ENCODE peak calls at places on chromosomes 6 and 20, in four cellular contexts. D is mammary epithelial cell, C is neural progenitor cell, Z is H9. J is an unnamed sample.

GRCh38 chr6:36054415-36054814 is 26.8 kb downstream of the MAPK14 start:
- DNase-seq in D (no peak), C (no peak), Z (no peak), J (no peak)

GRCh38 chr6:43097502-43097901 is 21.4 kb downstream of the PTK7 start:
- DNase-seq in D (no peak), C (no peak), Z (no peak), J (no peak)

GRCh38 chr6:6878921-6879585 is 228.7 kb upstream of the RREB1 start:
- DNase-seq in D (peak), C (no peak), Z (no peak), J (no peak)

GRCh38 chr6:137188855-137189254 is 15.4 kb upstream of the IL22RA2 start:
- DNase-seq in D (no peak), C (peak), Z (no peak), J (no peak)

GRCh38 chr6:7681449-7681848 is 44.5 kb upstream of the BMP6 start:
- DNase-seq in D (no peak), C (no peak), Z (no peak), J (no peak)

GRCh38 chr6:43089874-43090556 is 13.9 kb downstream of the PTK7 start:
- DNase-seq in D (no peak), C (peak), Z (no peak), J (peak)

GRCh38 chr6:141288947-141289346 is 843.8 kb upstream of the GJE1 start:
- DNase-seq in D (no peak), C (no peak), Z (no peak), J (peak)

GRCh38 chr6:132768051-132768517 is 10.4 kb upstream of the VNN2 start:
- DNase-seq in D (peak), C (peak), Z (peak), J (peak)

GRCh38 chr6:101069191-101069795 is 188.2 kb upstream of the ASCC3 start:
- DNase-seq in D (peak), C (no peak), Z (no peak), J (no peak)

GRCh38 chr20:2652724-2653510 is 485 bp downstream of the NOP56 start:
- DNase-seq in D (peak), C (peak), Z (no peak), J (no peak)

GRCh38 chr6:99347804-99348203 is 1.7 kb downstream of the FAXC start:
- DNase-seq in D (no peak), C (peak), Z (no peak), J (no peak)

GRCh38 chr6:113859349-113860164 is 2.4 kb downstream of the MARCKS start:
- DNase-seq in D (peak), C (peak), Z (peak), J (peak)

GRCh38 chr6:170178561-170179477 is 112.1 kb downstream of the DLL1 start:
- DNase-seq in D (peak), C (no peak), Z (peak), J (peak)

GRCh38 chr20:62413896-62414481 is 6.9 kb upstream of the CABLES2 start:
- DNase-seq in D (no peak), C (peak), Z (peak), J (no peak)

GRCh38 chr6:170186909-170187668 is 103.8 kb downstream of the DLL1 start:
- DNase-seq in D (no peak), C (no peak), Z (no peak), J (no peak)

GRCh38 chr6:44621846-44622245 is 234.3 kb downstream of the CDC5L start:
- DNase-seq in D (no peak), C (no peak), Z (no peak), J (no peak)

GRCh38 chr6:155080876-155081845 is 86.0 kb downstream of the TIAM2 start:
- DNase-seq in D (no peak), C (peak), Z (no peak), J (no peak)

GRCh38 chr6:45722876-45723275 is 292.8 kb downstream of the CLIC5 start:
- DNase-seq in D (peak), C (no peak), Z (no peak), J (no peak)

GRCh38 chr6:138692058-138692977 is 81.3 kb upstream of the CCDC28A start:
- DNase-seq in D (peak), C (peak), Z (peak), J (peak)

GRCh38 chr20:41540916-41541315 is 77.3 kb downstream of the CHD6 start:
- DNase-seq in D (no peak), C (no peak), Z (no peak), J (no peak)

GRCh38 chr20:32437391-32438074 is 79.4 kb downstream of the ASXL1 start:
- DNase-seq in D (no peak), C (no peak), Z (no peak), J (no peak)

GRCh38 chr20:61879694-61880093 is 186.0 kb downstream of the TAF4 start:
- DNase-seq in D (no peak), C (no peak), Z (no peak), J (no peak)

GRCh38 chr20:36098364-36098763 is 56.2 kb upstream of the EPB41L1 start:
- DNase-seq in D (peak), C (no peak), Z (no peak), J (no peak)

GRCh38 chr6:142833054-142833453 is 111.9 kb downstream of the HIVEP2 start:
- DNase-seq in D (peak), C (no peak), Z (no peak), J (no peak)

GRCh38 chr6:37048851-37049734 is 43.6 kb downstream of the FGD2 start:
- DNase-seq in D (peak), C (no peak), Z (no peak), J (no peak)

GRCh38 chr6:155481215-155481614 is 25.6 kb upstream of the NOX3 start:
- DNase-seq in D (no peak), C (no peak), Z (no peak), J (no peak)

GRCh38 chr20:24823989-24824693 is 124.9 kb upstream of the CST7 start:
- DNase-seq in D (no peak), C (no peak), Z (no peak), J (no peak)

GRCh38 chr6:28943557-28944411 is 20.0 kb upstream of the TRIM27 start:
- DNase-seq in D (peak), C (peak), Z (peak), J (peak)

GRCh38 chr6:168469198-168469943 is 28.4 kb downstream of the SMOC2 start:
- DNase-seq in D (no peak), C (peak), Z (no peak), J (peak)

GRCh38 chr6:14711056-14711703 is 534.7 kb upstream of the JARID2 start:
- DNase-seq in D (peak), C (peak), Z (peak), J (no peak)

GRCh38 chr6:111875741-111876140 is 2.5 kb upstream of the FYN start:
- DNase-seq in D (no peak), C (no peak), Z (no peak), J (no peak)

GRCh38 chr6:112199001-112199403 is 55.4 kb downstream of the LAMA4 start:
- DNase-seq in D (no peak), C (no peak), Z (peak), J (no peak)

DNA sequence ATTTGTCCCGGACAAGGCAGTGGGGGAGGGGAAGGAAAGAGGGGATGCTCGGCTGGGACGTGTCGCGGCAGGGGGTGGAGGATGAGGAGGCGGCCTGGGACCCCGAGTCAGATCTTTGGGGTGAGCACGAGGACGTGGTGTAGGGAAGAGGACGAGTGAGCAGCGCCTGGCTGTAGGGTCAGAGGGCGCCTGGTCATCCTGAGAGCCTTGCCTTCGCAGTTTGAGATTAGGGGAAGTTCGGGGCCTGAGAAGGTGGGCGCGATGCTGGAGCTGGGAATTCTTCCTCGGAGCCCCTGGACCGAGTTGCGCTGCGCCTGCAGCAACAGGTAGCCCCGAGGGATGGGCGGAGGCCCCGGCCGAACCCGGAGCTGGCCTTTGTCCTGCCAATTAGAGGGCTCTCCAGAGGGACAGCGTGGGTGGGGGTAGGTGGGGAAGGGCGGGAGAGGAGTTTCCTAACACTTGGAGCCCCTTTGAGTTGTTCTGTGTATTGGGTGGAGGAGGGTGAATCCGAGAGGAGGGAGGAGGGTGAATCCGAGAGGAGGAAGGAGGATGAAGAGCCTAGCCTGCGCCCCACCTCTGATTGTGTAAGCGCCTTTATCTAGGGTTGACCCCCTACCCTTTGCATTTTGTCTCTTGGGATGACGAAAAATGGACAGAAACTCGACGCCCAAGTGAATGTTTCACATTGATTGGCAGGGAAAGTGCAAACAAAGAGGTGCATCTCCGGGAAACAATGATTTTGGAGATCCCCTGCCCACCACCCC is 72.1 kb downstream of the SOX4 start:
- DNase-seq in D (no peak), C (peak), Z (peak), J (peak)
- H3K9ac ChIP-seq in D (no peak), C (no peak), Z (peak), J (no peak)

GRCh38 chr6:106158816-106159215 is 72.7 kb downstream of the PRDM1 start:
- DNase-seq in D (no peak), C (no peak), Z (no peak), J (no peak)
- H3K9ac ChIP-seq in D (no peak), C (no peak), Z (no peak), J (no peak)

GRCh38 chr6:40397287-40398033 is 189.7 kb downstream of the LRFN2 start:
- DNase-seq in D (no peak), C (no peak), Z (no peak), J (no peak)

GRCh38 chr6:40398034-40398679 is 189.0 kb downstream of the LRFN2 start:
- DNase-seq in D (no peak), C (no peak), Z (no peak), J (no peak)

GRCh38 chr6:40399888-40400468 is 187.2 kb downstream of the LRFN2 start:
- DNase-seq in D (no peak), C (no peak), Z (no peak), J (no peak)

GRCh38 chr6:40398810-40399477 is 188.2 kb downstream of the LRFN2 start:
- DNase-seq in D (no peak), C (peak), Z (peak), J (no peak)

DNA sequence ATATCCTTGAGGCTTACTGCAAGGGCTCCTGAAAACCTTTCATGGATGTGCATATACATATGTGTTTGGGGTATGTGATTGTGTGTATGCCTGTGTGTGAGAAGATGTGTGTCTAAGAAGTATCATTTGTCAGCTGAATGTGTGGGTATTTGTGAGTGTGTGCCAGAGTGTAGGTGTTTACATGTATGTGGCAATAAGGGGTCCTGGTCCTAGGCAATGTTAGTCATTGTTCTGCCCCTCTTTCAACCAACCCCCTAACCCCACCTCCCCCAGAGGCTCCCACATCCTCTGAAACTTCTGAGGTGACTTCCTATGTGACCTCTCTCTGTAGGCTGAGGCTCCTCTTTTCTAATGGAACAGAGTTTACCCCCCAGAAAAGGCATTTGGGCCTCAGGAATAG is 186.4 kb downstream of the LRFN2 start:
- DNase-seq in D (no peak), C (no peak), Z (no peak), J (no peak)
- H3K9ac ChIP-seq in D (no peak), C (no peak), Z (no peak), J (no peak)

DNA sequence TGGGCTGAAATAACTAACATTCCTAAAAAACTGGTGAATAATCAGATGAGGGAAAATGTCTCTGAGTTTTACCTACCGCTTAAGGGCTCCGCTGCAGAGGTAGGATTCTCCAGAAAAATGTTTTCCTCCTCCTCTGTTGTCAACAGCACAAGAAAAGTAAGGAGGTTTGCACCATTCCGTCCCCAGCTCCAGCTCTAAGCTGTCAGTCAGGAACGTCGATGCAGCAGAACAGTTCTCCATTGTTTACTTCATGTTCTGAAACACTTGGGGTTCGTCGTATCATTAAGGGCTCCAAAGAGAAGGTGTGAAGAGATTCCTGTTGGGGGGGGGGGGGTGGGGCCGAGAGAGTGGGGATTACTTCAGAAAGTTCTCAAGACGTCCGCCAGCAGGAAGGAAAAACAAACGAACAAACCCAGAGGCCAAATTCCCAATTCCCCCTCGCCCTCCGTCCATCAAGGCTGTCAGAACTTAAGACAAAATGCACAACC is 734 bp downstream of the MMS22L start:
- DNase-seq in D (no peak), C (peak), Z (no peak), J (no peak)
- H3K9ac ChIP-seq in D (peak), C (peak), Z (peak), J (peak)

GRCh38 chr6:159978291-159979135 is 9.6 kb downstream of the IGF2R start:
- DNase-seq in D (no peak), C (peak), Z (no peak), J (no peak)

GRCh38 chr6:159974932-159975331 is 6.0 kb downstream of the IGF2R start:
- DNase-seq in D (no peak), C (no peak), Z (no peak), J (no peak)

GRCh38 chr6:159979136-159979874 is 10.4 kb downstream of the IGF2R start:
- DNase-seq in D (peak), C (peak), Z (no peak), J (no peak)

GRCh38 chr6:159976844-159977241 is 8.0 kb downstream of the IGF2R start:
- DNase-seq in D (no peak), C (no peak), Z (no peak), J (no peak)

GRCh38 chr6:159977242-159978214 is 8.6 kb downstream of the IGF2R start:
- DNase-seq in D (no peak), C (peak), Z (no peak), J (no peak)
- H3K9ac ChIP-seq in D (no peak), C (no peak), Z (no peak), J (peak)

GRCh38 chr6:11223296-11223695 is 9.2 kb downstream of the NEDD9 start:
- DNase-seq in D (peak), C (no peak), Z (no peak), J (no peak)

GRCh38 chr6:11224966-11225463 is 7.5 kb downstream of the NEDD9 start:
- DNase-seq in D (no peak), C (no peak), Z (no peak), J (no peak)

GRCh38 chr6:11225990-11226389 is 6.5 kb downstream of the NEDD9 start:
- DNase-seq in D (no peak), C (no peak), Z (no peak), J (no peak)

GRCh38 chr6:11222385-11223277 is 9.8 kb downstream of the NEDD9 start:
- DNase-seq in D (peak), C (no peak), Z (no peak), J (no peak)

DNA sequence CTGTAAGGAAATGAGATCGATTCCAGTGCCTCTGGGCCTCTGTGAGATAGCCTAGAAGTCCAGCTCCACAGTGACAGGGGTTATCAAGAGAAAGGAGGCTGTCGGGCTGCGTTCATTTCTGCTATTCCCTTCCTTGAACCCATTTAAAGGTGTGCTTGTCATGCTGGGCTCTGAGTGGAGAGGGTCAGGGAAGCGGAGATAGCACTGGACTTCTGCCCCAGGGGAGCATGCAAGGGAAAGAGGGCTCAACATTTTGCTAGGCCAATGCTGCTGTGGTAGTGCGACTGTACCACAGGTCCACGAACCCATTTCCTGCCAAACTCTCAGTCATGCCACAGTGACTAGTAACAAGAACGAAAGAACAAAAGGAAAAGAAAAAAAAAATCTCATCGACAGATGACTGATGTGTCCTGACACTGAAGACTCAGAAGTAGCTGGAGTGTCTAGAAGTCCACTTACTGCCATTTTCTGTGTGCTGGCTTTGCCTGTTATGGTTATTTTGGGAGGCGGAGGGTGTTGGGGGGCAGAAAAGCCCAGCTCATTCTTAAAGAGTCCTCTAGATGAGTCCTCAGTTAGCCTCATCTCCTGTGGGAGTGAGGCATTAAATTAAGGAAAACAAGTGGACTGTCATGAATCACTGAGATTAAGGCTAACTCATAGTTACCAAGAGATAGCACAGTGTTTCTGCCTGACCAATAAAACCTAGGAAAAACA is 8.1 kb downstream of the NEDD9 start:
- DNase-seq in D (no peak), C (no peak), Z (no peak), J (no peak)
- H3K9ac ChIP-seq in D (no peak), C (no peak), Z (no peak), J (peak)

GRCh38 chr6:31898200-31899011 is 908 bp upstream of the EHMT2 start:
- DNase-seq in D (peak), C (peak), Z (peak), J (no peak)
- H3K9ac ChIP-seq in D (peak), C (peak), Z (peak), J (peak)

DNA sequence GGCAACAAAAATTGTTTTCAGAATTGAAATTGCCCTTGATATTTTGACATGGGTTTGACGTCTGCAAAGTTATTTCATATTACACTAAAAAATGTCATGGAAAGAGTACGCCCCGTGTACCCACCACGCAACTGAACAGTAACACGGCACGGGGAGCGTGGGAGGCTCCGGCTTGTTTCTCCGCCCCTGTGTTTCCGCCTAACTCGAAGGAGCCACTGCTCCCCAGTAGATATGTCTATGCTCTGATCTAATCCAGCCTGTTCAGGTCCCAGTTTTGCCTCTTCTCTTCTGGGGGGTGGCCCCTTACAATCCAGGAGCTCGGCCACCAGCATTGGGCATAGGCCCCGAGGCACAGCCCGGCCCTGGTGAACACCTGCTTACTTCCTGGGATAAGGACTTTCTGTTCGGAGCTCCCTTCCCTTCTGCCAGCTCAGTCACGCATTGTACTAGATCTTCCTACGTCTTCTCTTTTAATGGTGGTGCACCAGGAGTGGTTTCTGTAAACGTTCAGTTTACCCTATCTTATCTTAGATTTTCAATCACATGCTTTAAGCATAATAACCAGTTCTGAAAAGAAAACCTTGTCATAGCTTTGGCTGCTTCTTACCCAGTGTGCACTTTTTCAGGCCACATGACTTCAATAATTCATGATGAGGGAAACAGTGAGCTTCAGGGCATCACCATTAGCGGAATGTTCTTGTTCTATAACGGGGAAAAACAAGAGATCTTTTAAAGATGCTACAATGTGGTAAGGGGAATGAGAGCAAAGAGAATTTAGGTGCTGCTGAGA is 43.9 kb upstream of the EXOC2 start:
- DNase-seq in D (no peak), C (no peak), Z (no peak), J (no peak)
- H3K9ac ChIP-seq in D (no peak), C (no peak), Z (no peak), J (no peak)

J was measured in kidney.